ENCODE peak calls at places on chromosomes 13 and 19, in five cellular contexts. K, Q, C, A and B are unnamed samples.

GRCh38 chr19:3519126-3519525 is 13.0 kb downstream of the FZR1 start:
- DNase-seq in Q (no peak), A (no peak), C (no peak), K (no peak), B (no peak)

GRCh38 chr13:49472186-49472585 is 23.6 kb upstream of the PHF11 start:
- DNase-seq in Q (no peak), K (no peak), C (no peak), A (no peak), B (no peak)

GRCh38 chr13:60617863-60618733 is 221.1 kb downstream of the TDRD3 start:
- DNase-seq in C (peak), Q (no peak), K (no peak), A (peak), B (no peak)

GRCh38 chr19:8638078-8638619 is 7.7 kb downstream of the NFILZ start:
- DNase-seq in C (no peak), A (no peak), Q (no peak), K (no peak), B (no peak)

GRCh38 chr13:23159205-23159586 is 21.6 kb upstream of the SGCG start:
- DNase-seq in A (peak), C (peak), Q (no peak), K (no peak), B (no peak)

GRCh38 chr19:10508707-10509106 is 5.6 kb upstream of the KEAP1 start:
- DNase-seq in K (no peak), A (no peak), C (peak), Q (no peak), B (no peak)

GRCh38 chr13:98938801-98939200 is 39.1 kb downstream of the DOCK9 start:
- DNase-seq in A (no peak), K (no peak), C (no peak), Q (no peak), B (no peak)

GRCh38 chr19:489418-490196 is 6.7 kb upstream of the MADCAM1 start:
- DNase-seq in K (no peak), A (no peak), C (peak), Q (no peak), B (no peak)

GRCh38 chr19:39064405-39064804 is 19.8 kb upstream of the ACP7 start:
- DNase-seq in A (no peak), K (no peak), C (no peak), Q (no peak), B (no peak)

GRCh38 chr13:87884874-87885273 is 213.7 kb downstream of the SLITRK5 start:
- DNase-seq in A (peak), K (no peak), C (peak), Q (no peak), B (no peak)

GRCh38 chr19:45939792-45940514 is 25.4 kb upstream of the NANOS2 start:
- DNase-seq in A (no peak), K (no peak), Q (no peak), C (no peak), B (no peak)

GRCh38 chr13:93116809-93117208 is 109.8 kb upstream of the GPC6 start:
- DNase-seq in K (no peak), A (no peak), Q (no peak), C (no peak), B (no peak)

GRCh38 chr13:47135800-47136658 is 239.2 kb upstream of the HTR2A start:
- DNase-seq in Q (no peak), C (no peak), K (no peak), A (no peak), B (no peak)

GRCh38 chr19:16559896-16560295 is 12.3 kb downstream of the SLC35E1 start:
- DNase-seq in A (no peak), K (no peak), Q (no peak), C (no peak), B (no peak)